ENCODE peak calls at places on chromosomes 2 and 18, in four cellular contexts. V is BJ, I is fibroblast of pulmonary artery, J is suprapubic skin. P is an unnamed sample.

GRCh38 chr18:71849407-71849806 is 694.7 kb downstream of the CBLN2 start:
- DNase-seq in V (no peak), I (no peak), J (no peak), P (no peak)

GRCh38 chr2:10457846-10458563 is 9.9 kb upstream of the ODC1 start:
- DNase-seq in V (no peak), I (peak), J (no peak), P (peak)

GRCh38 chr2:205077159-205077558 is 531.9 kb downstream of the PARD3B start:
- DNase-seq in V (no peak), I (no peak), J (no peak), P (no peak)

GRCh38 chr2:95121495-95122196 is at the start of gene MRPS5:
- DNase-seq in V (peak), I (peak), J (peak), P (peak)

GRCh38 chr2:6780765-6781274 is 84.9 kb downstream of the CMPK2 start:
- DNase-seq in V (no peak), I (peak), J (no peak), P (no peak)

GRCh38 chr2:192604295-192604694 is 409.6 kb upstream of the TMEFF2 start:
- DNase-seq in V (no peak), I (no peak), J (no peak), P (no peak)

GRCh38 chr2:3460161-3460560 is 59.2 kb downstream of the ADI1 start:
- DNase-seq in V (no peak), I (no peak), J (no peak), P (peak)

GRCh38 chr2:99971326-99971965 is 170.9 kb downstream of the AFF3 start:
- DNase-seq in V (no peak), I (no peak), J (no peak), P (peak)

GRCh38 chr18:45993441-45993840 is 26.3 kb upstream of the EPG5 start:
- DNase-seq in V (peak), I (peak), J (no peak), P (peak)

GRCh38 chr2:239944706-239945551 is 80.2 kb downstream of the NDUFA10 start:
- DNase-seq in V (no peak), I (peak), J (peak), P (peak)

GRCh38 chr2:227127236-227127635 is 36.8 kb downstream of the COL4A4 start:
- DNase-seq in V (no peak), I (no peak), J (no peak), P (no peak)

GRCh38 chr2:122734756-122735155 is 979.3 kb downstream of the TSN start:
- DNase-seq in V (no peak), I (peak), J (no peak), P (peak)

GRCh38 chr2:149566652-149567051 is 20.9 kb downstream of the MMADHC start:
- DNase-seq in V (no peak), I (no peak), J (no peak), P (no peak)

GRCh38 chr2:138565251-138565598 is 63.7 kb downstream of the SPOPL start:
- DNase-seq in V (no peak), I (no peak), J (no peak), P (no peak)

GRCh38 chr2:174749793-174750192 is 14.5 kb downstream of the CHRNA1 start:
- DNase-seq in V (no peak), I (no peak), J (no peak), P (no peak)

GRCh38 chr2:203873921-203874631 is 6.5 kb downstream of the CTLA4 start:
- DNase-seq in V (no peak), I (no peak), J (no peak), P (peak)

GRCh38 chr2:6957910-6958615 is 40.9 kb downstream of the RNF144A start:
- DNase-seq in V (no peak), I (no peak), J (no peak), P (no peak)

GRCh38 chr2:125397535-125398251 is 1258.3 kb upstream of the GYPC start:
- DNase-seq in V (no peak), I (no peak), J (no peak), P (no peak)

GRCh38 chr2:26675651-26676255 is 16.8 kb upstream of the KCNK3 start:
- DNase-seq in V (no peak), I (no peak), J (no peak), P (peak)

GRCh38 chr2:223751012-223751411 is 86.4 kb downstream of the AP1S3 start:
- DNase-seq in V (no peak), I (no peak), J (no peak), P (peak)

GRCh38 chr2:232744963-232745362 is 31.4 kb downstream of the KCNJ13 start:
- DNase-seq in V (no peak), I (no peak), J (no peak), P (no peak)

GRCh38 chr2:181457741-181458425 is 697 bp downstream of the ITGA4 start:
- DNase-seq in V (no peak), I (peak), J (peak), P (peak)

GRCh38 chr18:13380671-13381070 is 162.1 kb downstream of the LDLRAD4 start:
- DNase-seq in V (no peak), I (no peak), J (no peak), P (peak)

GRCh38 chr2:231461516-231461971 is 2.7 kb downstream of the NCL start:
- DNase-seq in V (no peak), I (no peak), J (no peak), P (no peak)
- H3K4me3 ChIP-seq in V (no peak), I (no peak), J (no peak), P (no peak)

GRCh38 chr2:113406114-113406513 is 31.4 kb upstream of the ZNG1B start:
- DNase-seq in V (no peak), I (no peak), J (no peak), P (no peak)
- H3K4me3 ChIP-seq in V (no peak), I (no peak), J (no peak), P (no peak)

GRCh38 chr2:8211384-8211783 is 470.5 kb upstream of the ID2 start:
- DNase-seq in V (no peak), I (no peak), J (no peak), P (no peak)
- H3K4me3 ChIP-seq in V (no peak), I (no peak), J (no peak), P (no peak)

GRCh38 chr2:96768083-96768561 is 7.4 kb downstream of the CNNM4 start:
- DNase-seq in V (no peak), I (no peak), J (no peak), P (no peak)
- H3K4me3 ChIP-seq in V (no peak), I (no peak), J (no peak), P (no peak)

GRCh38 chr2:222297600-222297935 is 1.2 kb downstream of the PAX3 start:
- DNase-seq in V (no peak), I (no peak), J (no peak), P (no peak)

GRCh38 chr2:222296911-222297599 is 1.7 kb downstream of the PAX3 start:
- DNase-seq in V (no peak), I (no peak), J (no peak), P (no peak)

GRCh38 chr2:222298000-222298310 is 843 bp downstream of the PAX3 start:
- DNase-seq in V (no peak), I (no peak), J (no peak), P (no peak)

GRCh38 chr2:222299926-222300724 is 1.3 kb upstream of the PAX3 start:
- DNase-seq in V (no peak), I (no peak), J (no peak), P (no peak)

DNA sequence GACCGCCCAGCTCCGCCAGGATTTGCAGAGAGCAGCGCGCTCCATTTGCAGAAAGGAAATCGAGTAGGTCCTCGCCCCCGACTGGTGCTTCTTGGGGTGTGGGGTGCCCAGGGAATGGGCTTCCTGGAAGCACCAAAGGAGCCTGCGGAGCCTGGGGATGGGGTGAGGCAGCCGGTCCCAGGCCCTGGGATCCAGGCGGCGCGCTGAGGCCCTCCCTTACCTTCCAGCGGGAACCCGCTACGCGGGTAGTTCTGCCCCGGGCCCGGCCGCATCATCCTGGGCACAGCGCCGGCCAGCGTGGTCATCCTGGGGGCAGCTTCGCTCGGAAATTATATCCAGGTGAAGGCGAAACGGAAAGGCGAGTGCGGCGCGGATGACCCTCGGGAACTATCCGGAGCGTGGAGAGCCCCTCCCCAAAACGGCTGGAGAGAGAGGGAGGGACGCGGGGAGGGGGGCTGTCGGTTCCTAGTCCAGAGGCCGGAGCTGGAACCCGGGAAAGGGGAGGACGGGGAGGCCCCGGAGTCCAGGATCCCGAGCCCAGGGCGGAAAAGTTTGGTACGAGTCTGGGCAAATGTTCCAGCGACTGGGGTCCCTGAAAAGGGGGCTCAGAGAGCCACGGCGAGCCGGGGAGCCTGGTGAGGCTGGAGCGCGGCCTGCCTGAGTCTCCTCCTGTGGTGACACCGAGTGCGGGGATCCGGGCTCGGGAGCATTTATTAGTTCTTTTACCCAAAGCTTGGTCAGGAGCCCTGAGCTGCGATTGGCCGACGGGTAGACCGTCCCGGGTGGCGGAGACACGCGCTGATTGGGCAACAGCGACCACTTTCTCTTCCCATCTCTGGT is at the start of gene PAX3:
- DNase-seq in V (no peak), I (no peak), J (no peak), P (no peak)
- H3K4me3 ChIP-seq in V (peak), I (no peak), J (peak), P (no peak)

P was measured in osteoblast.